ENCODE peak calls at places on chromosome 4, in four cellular contexts. X is trophoblast cell, S is H9, B is H1. U is an unnamed sample.

GRCh38 chr4:1550122-1551070 is 133.7 kb downstream of the FAM53A start:
- DNase-seq in X (no peak), S (no peak), B (no peak), U (no peak)

GRCh38 chr4:53935780-53936179 is 128.6 kb downstream of the CHIC2 start:
- DNase-seq in X (peak), S (no peak), B (no peak), U (no peak)

GRCh38 chr4:86235549-86235948 is 124.3 kb downstream of the MAPK10 start:
- DNase-seq in X (no peak), S (no peak), B (no peak), U (no peak)

GRCh38 chr4:153060191-153060590 is 124.1 kb downstream of the FHDC1 start:
- DNase-seq in X (no peak), S (no peak), B (no peak), U (no peak)

GRCh38 chr4:118326585-118326984 is 26.2 kb downstream of the PRSS12 start:
- DNase-seq in X (no peak), S (no peak), B (no peak), U (no peak)

GRCh38 chr4:120691106-120691505 is 231.4 kb downstream of the PRDM5 start:
- DNase-seq in X (no peak), S (no peak), B (no peak), U (no peak)

GRCh38 chr4:64784125-64784524 is 374.9 kb upstream of the TECRL start:
- DNase-seq in X (no peak), S (no peak), B (no peak), U (no peak)

GRCh38 chr4:170248029-170248428 is 158.3 kb upstream of the AADAT start:
- DNase-seq in X (no peak), S (no peak), B (no peak), U (no peak)

GRCh38 chr4:104826171-104826570 is 320.5 kb upstream of the TET2 start:
- DNase-seq in X (peak), S (no peak), B (no peak), U (no peak)

GRCh38 chr4:110621839-110622751 is 782 bp downstream of the PITX2 start:
- DNase-seq in X (peak), S (peak), B (peak), U (peak)

GRCh38 chr4:10611673-10612072 is 72.9 kb downstream of the CLNK start:
- DNase-seq in X (peak), S (no peak), B (no peak), U (peak)

GRCh38 chr4:159134422-159134821 is 31.5 kb downstream of the RAPGEF2 start:
- DNase-seq in X (no peak), S (no peak), B (no peak), U (no peak)

GRCh38 chr4:5365071-5366008 is 314.1 kb downstream of the STK32B start:
- DNase-seq in X (peak), S (peak), B (no peak), U (peak)
- H3K27ac ChIP-seq in X (no peak), S (no peak), B (no peak), U (no peak)

GRCh38 chr4:7145291-7145934 is 46.9 kb upstream of the SORCS2 start:
- DNase-seq in X (no peak), S (no peak), B (no peak), U (no peak)

GRCh38 chr4:7146059-7146763 is 46.1 kb upstream of the SORCS2 start:
- DNase-seq in X (no peak), S (no peak), B (no peak), U (no peak)

GRCh38 chr4:7147261-7147660 is 45.1 kb upstream of the SORCS2 start:
- DNase-seq in X (no peak), S (no peak), B (no peak), U (no peak)

GRCh38 chr4:7146764-7147071 is 45.6 kb upstream of the SORCS2 start:
- DNase-seq in X (no peak), S (no peak), B (no peak), U (no peak)

GRCh38 chr4:7144374-7145290 is 47.7 kb upstream of the SORCS2 start:
- DNase-seq in X (no peak), S (no peak), B (no peak), U (peak)
- H2BK12ac ChIP-seq in X (no peak), S (no peak), B (no peak), U (no peak)

GRCh38 chr4:56433280-56433679 is 2.1 kb downstream of the PPAT start:
- DNase-seq in X (no peak), S (no peak), B (no peak), U (no peak)
- H3K9ac ChIP-seq in X (no peak), S (peak), B (no peak), U (no peak)

DNA sequence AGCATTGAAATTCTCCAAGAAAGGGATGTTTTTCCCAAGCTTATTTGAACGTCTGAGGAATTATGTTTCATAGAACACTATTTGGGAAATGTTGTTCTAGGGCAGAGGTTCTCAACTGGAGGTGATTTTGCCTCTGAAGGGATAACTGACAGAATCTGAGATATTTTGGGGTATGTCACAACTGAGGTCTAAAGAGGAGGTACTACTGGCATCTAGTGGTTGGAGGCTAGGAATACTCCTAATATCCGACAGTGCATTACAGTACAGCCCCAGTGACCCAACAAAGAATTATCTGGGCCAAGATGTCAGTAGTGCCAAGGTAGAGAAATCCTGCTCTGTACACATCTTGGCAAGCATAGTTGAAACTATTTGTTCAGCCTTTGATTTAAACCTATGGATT is 6.4 kb downstream of the HSPA4L start:
- DNase-seq in X (no peak), S (no peak), B (no peak), U (no peak)
- H3K27ac ChIP-seq in X (no peak), S (no peak), B (no peak), U (no peak)

GRCh38 chr4:7431696-7432530 is 2.8 kb downstream of the PSAPL1 start:
- DNase-seq in X (no peak), S (no peak), B (no peak), U (no peak)
- H2BK12ac ChIP-seq in X (no peak), S (no peak), B (no peak), U (no peak)

GRCh38 chr4:108943971-108944370 is 181.1 kb upstream of the ETNPPL start:
- DNase-seq in X (no peak), S (no peak), B (no peak), U (no peak)
- H3K9ac ChIP-seq in X (no peak), S (no peak), B (no peak), U (no peak)

DNA sequence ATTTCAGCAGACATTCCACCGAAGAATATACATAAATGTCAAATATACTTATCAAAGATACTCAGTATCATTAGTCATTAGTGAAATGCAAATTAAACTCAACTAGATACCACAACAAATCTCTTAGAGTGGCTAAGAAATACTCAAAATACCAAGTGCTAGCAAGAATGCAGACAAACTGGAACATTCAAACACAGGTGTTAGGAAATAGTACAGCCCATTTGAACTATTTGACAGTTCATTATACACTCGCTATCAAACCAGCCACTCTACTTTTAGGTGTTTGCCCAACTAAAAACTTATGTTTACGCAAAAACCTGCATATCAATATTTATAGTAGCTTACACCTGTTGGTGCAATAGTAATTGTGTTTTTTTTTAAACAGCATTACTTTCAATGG is 8.8 kb downstream of the ADAM29 start:
- DNase-seq in X (peak), S (no peak), B (no peak), U (no peak)
- H3K27ac ChIP-seq in X (no peak), S (no peak), B (no peak), U (no peak)

GRCh38 chr4:122622400-122622799 is 1.5 kb upstream of the IL21 start:
- DNase-seq in X (no peak), S (no peak), B (no peak), U (no peak)
- H2BK12ac ChIP-seq in X (no peak), S (no peak), B (no peak), U (no peak)

GRCh38 chr4:26326791-26327190 is 6.0 kb downstream of the RBPJ start:
- DNase-seq in X (no peak), S (no peak), B (no peak), U (peak)
- H3K9ac ChIP-seq in X (no peak), S (no peak), B (no peak), U (peak)

U was measured in mesenchymal stem cell.